ENCODE peak calls at places on chromosomes 1 and 21, in nine cellular contexts. One of them, this sample, is unnamed.
A peak's percentile ranks its signal among the peaks of the same experiment; 100 is the strongest.

GRCh38 chr1:171226757-171227370 is 21.4 kb upstream of the FMO1 start:
- DNase-seq in lung: peak; percentile 51
- DNase-seq in dermis microvascular lymphatic vessel endothelial cell: peak; percentile 68
- DNase-seq in heart right ventricle: no peak
- DNase-seq in GF-D8: peak; percentile 6
- DNase-seq in stimulated activated CD4-positive, alpha-beta T cell treated with anti-CD3 and anti-CD28 coated beads, Interleukin-1b, Interleukin-23, amount 100 ng/mL, for 24 hours: no peak
- DNase-seq in H7: peak; percentile 66
- DNase-seq in germinal center: peak; percentile 63
- DNase-seq in hypothalamus: no peak
- DNase-seq in this sample: peak; percentile 45

GRCh38 chr1:28737245-28738137 is 751 bp downstream of the YTHDF2 start:
- DNase-seq in lung: peak; percentile 51
- DNase-seq in dermis microvascular lymphatic vessel endothelial cell: peak; percentile 57
- DNase-seq in heart right ventricle: peak; percentile 24
- DNase-seq in GF-D8: peak; percentile 11
- DNase-seq in stimulated activated CD4-positive, alpha-beta T cell treated with anti-CD3 and anti-CD28 coated beads, Interleukin-1b, Interleukin-23, amount 100 ng/mL, for 24 hours: peak; percentile 26
- DNase-seq in H7: peak; percentile 90
- DNase-seq in germinal center: peak; percentile 73
- DNase-seq in hypothalamus: no peak
- DNase-seq in this sample: peak; percentile 44

GRCh38 chr1:178282949-178283367 is 189.1 kb downstream of the RASAL2 start:
- DNase-seq in lung: no peak
- DNase-seq in dermis microvascular lymphatic vessel endothelial cell: peak; percentile 45
- DNase-seq in heart right ventricle: no peak
- DNase-seq in GF-D8: no peak
- DNase-seq in stimulated activated CD4-positive, alpha-beta T cell treated with anti-CD3 and anti-CD28 coated beads, Interleukin-1b, Interleukin-23, amount 100 ng/mL, for 24 hours: no peak
- DNase-seq in H7: peak; percentile 26
- DNase-seq in germinal center: no peak
- DNase-seq in hypothalamus: no peak
- DNase-seq in this sample: peak; percentile 25

GRCh38 chr1:107776898-107777663 is 187.9 kb downstream of the VAV3 start:
- DNase-seq in lung: no peak
- DNase-seq in dermis microvascular lymphatic vessel endothelial cell: no peak
- DNase-seq in heart right ventricle: no peak
- DNase-seq in GF-D8: no peak
- DNase-seq in stimulated activated CD4-positive, alpha-beta T cell treated with anti-CD3 and anti-CD28 coated beads, Interleukin-1b, Interleukin-23, amount 100 ng/mL, for 24 hours: no peak
- DNase-seq in H7: no peak
- DNase-seq in germinal center: peak; percentile 59
- DNase-seq in hypothalamus: no peak
- DNase-seq in this sample: no peak

GRCh38 chr21:14762734-14763694 is 216.9 kb upstream of the SAMSN1 start:
- DNase-seq in lung: no peak
- DNase-seq in dermis microvascular lymphatic vessel endothelial cell: no peak
- DNase-seq in heart right ventricle: no peak
- DNase-seq in GF-D8: no peak
- DNase-seq in stimulated activated CD4-positive, alpha-beta T cell treated with anti-CD3 and anti-CD28 coated beads, Interleukin-1b, Interleukin-23, amount 100 ng/mL, for 24 hours: no peak
- DNase-seq in H7: no peak
- DNase-seq in germinal center: peak; percentile 66
- DNase-seq in hypothalamus: no peak
- DNase-seq in this sample: no peak

GRCh38 chr21:27448960-27449359 is 482.1 kb upstream of the ADAMTS5 start:
- DNase-seq in lung: no peak
- DNase-seq in dermis microvascular lymphatic vessel endothelial cell: peak; percentile 26
- DNase-seq in heart right ventricle: no peak
- DNase-seq in GF-D8: no peak
- DNase-seq in stimulated activated CD4-positive, alpha-beta T cell treated with anti-CD3 and anti-CD28 coated beads, Interleukin-1b, Interleukin-23, amount 100 ng/mL, for 24 hours: no peak
- DNase-seq in H7: no peak
- DNase-seq in germinal center: no peak
- DNase-seq in hypothalamus: no peak
- DNase-seq in this sample: no peak

GRCh38 chr1:202221911-202222909 is 28.6 kb downstream of the LGR6 start:
- DNase-seq in lung: no peak
- DNase-seq in dermis microvascular lymphatic vessel endothelial cell: no peak
- DNase-seq in heart right ventricle: no peak
- DNase-seq in GF-D8: no peak
- DNase-seq in stimulated activated CD4-positive, alpha-beta T cell treated with anti-CD3 and anti-CD28 coated beads, Interleukin-1b, Interleukin-23, amount 100 ng/mL, for 24 hours: no peak
- DNase-seq in H7: peak; percentile 52
- DNase-seq in germinal center: no peak
- DNase-seq in hypothalamus: no peak
- DNase-seq in this sample: peak; percentile 28

GRCh38 chr21:30668776-30669175 is 26.1 kb downstream of the KRTAP20-3 start:
- DNase-seq in lung: no peak
- DNase-seq in dermis microvascular lymphatic vessel endothelial cell: no peak
- DNase-seq in heart right ventricle: no peak
- DNase-seq in GF-D8: no peak
- DNase-seq in stimulated activated CD4-positive, alpha-beta T cell treated with anti-CD3 and anti-CD28 coated beads, Interleukin-1b, Interleukin-23, amount 100 ng/mL, for 24 hours: no peak
- DNase-seq in H7: no peak
- DNase-seq in germinal center: no peak
- DNase-seq in hypothalamus: no peak
- DNase-seq in this sample: no peak

GRCh38 chr1:56284933-56285332 is 294.4 kb downstream of the PLPP3 start:
- DNase-seq in lung: no peak
- DNase-seq in dermis microvascular lymphatic vessel endothelial cell: no peak
- DNase-seq in heart right ventricle: no peak
- DNase-seq in GF-D8: no peak
- DNase-seq in stimulated activated CD4-positive, alpha-beta T cell treated with anti-CD3 and anti-CD28 coated beads, Interleukin-1b, Interleukin-23, amount 100 ng/mL, for 24 hours: no peak
- DNase-seq in H7: no peak
- DNase-seq in germinal center: no peak
- DNase-seq in hypothalamus: no peak
- DNase-seq in this sample: peak; percentile 83